ENCODE peak calls at places on chromosomes 3 and 15, in five cellular contexts. O is HCT116, D is right lobe of liver, I is SK-N-MC, G is left ventricle myocardium inferior. U is an unnamed sample.
A peak's percentile ranks its signal among the peaks of the same experiment; 100 is the strongest.

GRCh38 chr15:90376789-90377188 is 11.3 kb upstream of the IQGAP1 start:
- DNase-seq in O (no peak), D (no peak), I (no peak), G (no peak), U (no peak)

GRCh38 chr3:129644836-129645235 is 38.4 kb upstream of the PLXND1 start:
- DNase-seq in O (no peak), D (no peak), I (no peak), G (no peak), U (no peak)

GRCh38 chr3:184811034-184811433 is 932 bp upstream of the VPS8 start:
- DNase-seq in O (no peak), D (no peak), I (no peak), G (no peak), U (no peak)

GRCh38 chr15:59687831-59688230 is 1.3 kb downstream of the BNIP2 start:
- DNase-seq in O (no peak), D (no peak), I (no peak), G (no peak), U (no peak)

GRCh38 chr3:86976206-86976605 is 14.7 kb downstream of the VGLL3 start:
- DNase-seq in O (no peak), D (no peak), I (no peak), G (no peak), U (no peak)

GRCh38 chr15:50675524-50676144 is 11.0 kb downstream of the TRPM7 start:
- DNase-seq in O (peak; percentile 21), D (no peak), I (no peak), G (no peak), U (no peak)

GRCh38 chr3:10992017-10992945 is at the start of gene SLC6A1:
- DNase-seq in O (no peak), D (peak; percentile 75), I (no peak), G (no peak), U (no peak)

GRCh38 chr3:127734754-127735473 is 62.2 kb downstream of the ABTB1 start:
- DNase-seq in O (no peak), D (no peak), I (peak; percentile 61), G (no peak), U (peak; percentile 97)

GRCh38 chr3:106447902-106448301 is 579.1 kb upstream of the CBLB start:
- DNase-seq in O (no peak), D (no peak), I (no peak), G (no peak), U (no peak)

GRCh38 chr15:57298204-57298603 is 78.1 kb upstream of the CGNL1 start:
- DNase-seq in O (no peak), D (no peak), I (no peak), G (no peak), U (peak; percentile 61)

GRCh38 chr15:60859996-60860494 is 369.1 kb downstream of the RORA start:
- DNase-seq in O (no peak), D (no peak), I (no peak), G (no peak), U (no peak)

GRCh38 chr15:34927726-34928125 is 41.8 kb downstream of the AQR start:
- DNase-seq in O (no peak), D (no peak), I (no peak), G (no peak), U (peak; percentile 43)

GRCh38 chr3:188064831-188065493 is 89.0 kb upstream of the LPP start:
- DNase-seq in O (no peak), D (no peak), I (no peak), G (no peak), U (no peak)

GRCh38 chr3:177340243-177340830 is 143.1 kb upstream of the TBL1XR1 start:
- DNase-seq in O (no peak), D (no peak), I (no peak), G (no peak), U (no peak)

GRCh38 chr15:65767895-65768294 is 24.2 kb downstream of the DENND4A start:
- DNase-seq in O (no peak), D (no peak), I (no peak), G (no peak), U (no peak)

GRCh38 chr3:98972720-98973119 is 71.2 kb upstream of the DCBLD2 start:
- DNase-seq in O (no peak), D (no peak), I (no peak), G (no peak), U (no peak)

GRCh38 chr3:99997293-99997692 is 117.0 kb downstream of the FILIP1L start:
- DNase-seq in O (no peak), D (no peak), I (no peak), G (no peak), U (no peak)

GRCh38 chr15:85649372-85649771 is 145.4 kb downstream of the KLHL25 start:
- DNase-seq in O (no peak), D (no peak), I (no peak), G (no peak), U (no peak)

GRCh38 chr3:41933154-41933676 is 28.7 kb downstream of the ULK4 start:
- DNase-seq in O (no peak), D (no peak), I (no peak), G (no peak), U (no peak)

GRCh38 chr3:124602986-124603627 is 127.1 kb upstream of the UMPS start:
- DNase-seq in O (no peak), D (no peak), I (no peak), G (no peak), U (no peak)

GRCh38 chr3:124599147-124599765 is 131.0 kb upstream of the UMPS start:
- DNase-seq in O (no peak), D (no peak), I (no peak), G (no peak), U (no peak)

GRCh38 chr3:124601189-124601588 is 129.1 kb upstream of the UMPS start:
- DNase-seq in O (no peak), D (no peak), I (no peak), G (no peak), U (no peak)

GRCh38 chr3:124599779-124600693 is 130.2 kb upstream of the UMPS start:
- DNase-seq in O (peak; percentile 58), D (no peak), I (no peak), G (no peak), U (peak; percentile 21)

GRCh38 chr3:124600765-124601164 is 129.5 kb upstream of the UMPS start:
- DNase-seq in O (no peak), D (no peak), I (no peak), G (no peak), U (no peak)
- H3K27ac ChIP-seq in O (no peak overlapping the region), D (no peak overlapping the region), I (no peak overlapping the region), G (peak overlapping the region; percentile 84), U (no peak overlapping the region)

GRCh38 chr15:55916666-55917409 is 76.6 kb downstream of the NEDD4 start:
- DNase-seq in O (no peak), D (no peak), I (no peak), G (no peak), U (no peak)
- H3K4me3 ChIP-seq in O (no peak overlapping the region), D (no peak overlapping the region), I (peak overlapping the region; percentile 26), G (no peak overlapping the region), U (peak overlapping the region; percentile 36)

DNA sequence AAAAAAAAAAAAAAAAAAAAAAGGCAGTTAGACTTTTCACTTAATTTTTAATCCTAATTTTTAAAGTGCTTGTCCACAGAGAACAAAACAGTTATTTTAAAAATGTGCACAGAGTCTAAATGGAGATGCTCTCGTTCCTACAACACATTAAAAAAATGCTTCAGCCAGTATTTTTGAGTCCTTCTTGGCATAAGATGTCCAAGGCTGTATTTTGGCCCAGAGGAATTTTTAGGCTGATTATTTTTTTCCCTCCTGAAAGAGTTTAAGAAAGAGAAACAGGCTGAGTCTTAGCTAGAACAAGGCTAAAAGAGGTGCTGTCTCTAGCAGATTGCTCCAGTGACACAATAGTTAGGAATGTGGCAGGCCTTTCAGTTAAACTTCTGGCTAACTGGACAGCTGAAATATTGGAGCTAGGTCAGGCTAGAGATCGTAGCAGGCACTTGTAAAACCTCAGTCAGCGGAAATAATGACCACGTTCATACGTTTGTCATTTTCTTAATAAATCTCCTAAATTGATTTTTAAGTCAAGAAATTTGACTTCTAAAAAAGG is 271.5 kb upstream of the RARB start:
- DNase-seq in O (no peak), D (no peak), I (no peak), G (no peak), U (peak; percentile 78)
- H3K27ac ChIP-seq in O (no peak overlapping the region), D (no peak overlapping the region), I (no peak overlapping the region), G (no peak overlapping the region), U (peak overlapping the region; percentile 97)

GRCh38 chr15:67829647-67830504 is 4.6 kb downstream of the SKOR1 start:
- DNase-seq in O (no peak), D (no peak), I (no peak), G (no peak), U (no peak)

GRCh38 chr15:67826717-67827560 is 1.6 kb downstream of the SKOR1 start:
- DNase-seq in O (no peak), D (no peak), I (no peak), G (no peak), U (no peak)

GRCh38 chr15:67828379-67828968 is 3.2 kb downstream of the SKOR1 start:
- DNase-seq in O (no peak), D (no peak), I (no peak), G (no peak), U (no peak)

GRCh38 chr15:67827561-67828378 is 2.5 kb downstream of the SKOR1 start:
- DNase-seq in O (no peak), D (no peak), I (no peak), G (no peak), U (no peak)

GRCh38 chr15:67828969-67829646 is 3.8 kb downstream of the SKOR1 start:
- DNase-seq in O (no peak), D (no peak), I (no peak), G (no peak), U (no peak)
- H3K4me3 ChIP-seq in O (no peak overlapping the region), D (no peak overlapping the region), I (no peak overlapping the region), G (peak overlapping the region; percentile 52), U (no peak overlapping the region)

DNA sequence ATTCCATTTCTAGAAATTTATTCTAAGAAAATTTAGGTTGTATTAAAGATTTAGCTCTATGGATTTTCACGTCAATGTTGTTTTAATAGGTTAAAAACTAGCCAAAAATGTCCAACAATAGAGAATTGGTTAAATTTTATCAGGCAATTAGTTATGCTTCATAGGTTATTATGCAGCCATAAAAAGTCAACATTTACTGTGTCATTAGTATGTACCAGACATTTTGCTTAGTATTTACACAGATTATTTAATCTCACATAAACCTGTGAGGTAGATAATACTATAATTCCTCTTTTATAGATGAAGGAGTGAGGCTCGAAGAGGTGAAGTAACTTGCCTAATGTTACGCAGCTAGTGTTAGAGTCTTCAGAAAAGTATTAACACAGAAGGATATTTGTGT is 70.6 kb upstream of the LRRFIP2 start:
- DNase-seq in O (no peak), D (no peak), I (no peak), G (no peak), U (no peak)
- H3K27ac ChIP-seq in O (no peak overlapping the region), D (no peak overlapping the region), I (no peak overlapping the region), G (peak overlapping the region; percentile 95), U (no peak overlapping the region)

GRCh38 chr15:88255496-88256171 is 905 bp downstream of the NTRK3 start:
- DNase-seq in O (no peak), D (no peak), I (no peak), G (no peak), U (no peak)
- H3K4me3 ChIP-seq in O (no peak overlapping the region), D (no peak overlapping the region), I (no peak overlapping the region), G (peak overlapping the region; percentile 67), U (no peak overlapping the region)